ENCODE peak calls at places on chromosomes 6 and 20, in four cellular contexts. One of them, this sample, is unnamed.

GRCh38 chr6:43910638-43911353 is 140.8 kb downstream of the VEGFA start:
- DNase-seq in natural killer cell: no peak
- DNase-seq in cardiac muscle cell: no peak
- DNase-seq in adrenal gland: no peak
- DNase-seq in this sample: peak

GRCh38 chr6:121260651-121261102 is 73.6 kb downstream of the TBC1D32 start:
- DNase-seq in natural killer cell: no peak
- DNase-seq in cardiac muscle cell: no peak
- DNase-seq in adrenal gland: no peak
- DNase-seq in this sample: peak

GRCh38 chr6:3634417-3634816 is 117.1 kb downstream of the PXDC1 start:
- DNase-seq in natural killer cell: no peak
- DNase-seq in cardiac muscle cell: no peak
- DNase-seq in adrenal gland: no peak
- DNase-seq in this sample: peak

GRCh38 chr6:134848076-134848475 is 101.8 kb downstream of the ALDH8A1 start:
- DNase-seq in natural killer cell: no peak
- DNase-seq in cardiac muscle cell: no peak
- DNase-seq in adrenal gland: no peak
- DNase-seq in this sample: no peak

GRCh38 chr6:73586416-73586974 is 65.7 kb upstream of the EEF1A1 start:
- DNase-seq in natural killer cell: no peak
- DNase-seq in cardiac muscle cell: no peak
- DNase-seq in adrenal gland: peak
- DNase-seq in this sample: peak

GRCh38 chr6:143150291-143150690 is 89.6 kb downstream of the AIG1 start:
- DNase-seq in natural killer cell: no peak
- DNase-seq in cardiac muscle cell: no peak
- DNase-seq in adrenal gland: no peak
- DNase-seq in this sample: peak

GRCh38 chr6:158803733-158804143 is 15.4 kb downstream of the EZR start:
- DNase-seq in natural killer cell: peak
- DNase-seq in cardiac muscle cell: no peak
- DNase-seq in adrenal gland: no peak
- DNase-seq in this sample: peak

GRCh38 chr20:40564997-40565680 is 123.9 kb downstream of the MAFB start:
- DNase-seq in natural killer cell: no peak
- DNase-seq in cardiac muscle cell: no peak
- DNase-seq in adrenal gland: no peak
- DNase-seq in this sample: peak

GRCh38 chr20:17871181-17871580 is 97.4 kb downstream of the SNX5 start:
- DNase-seq in natural killer cell: no peak
- DNase-seq in cardiac muscle cell: no peak
- DNase-seq in adrenal gland: no peak
- DNase-seq in this sample: peak

GRCh38 chr6:127058027-127058426 is 60.4 kb upstream of the RSPO3 start:
- DNase-seq in natural killer cell: no peak
- DNase-seq in cardiac muscle cell: no peak
- DNase-seq in adrenal gland: no peak
- DNase-seq in this sample: no peak

GRCh38 chr6:142737368-142738060 is 207.5 kb downstream of the HIVEP2 start:
- DNase-seq in natural killer cell: no peak
- DNase-seq in cardiac muscle cell: no peak
- DNase-seq in adrenal gland: no peak
- DNase-seq in this sample: peak

GRCh38 chr6:12132351-12133222 is 120.5 kb downstream of the HIVEP1 start:
- DNase-seq in natural killer cell: no peak
- DNase-seq in cardiac muscle cell: no peak
- DNase-seq in adrenal gland: no peak
- DNase-seq in this sample: peak

GRCh38 chr6:16288163-16288562 is 49.8 kb downstream of the GMPR start:
- DNase-seq in natural killer cell: no peak
- DNase-seq in cardiac muscle cell: no peak
- DNase-seq in adrenal gland: no peak
- DNase-seq in this sample: no peak

GRCh38 chr6:128712898-128713297 is 170.0 kb upstream of the LAMA2 start:
- DNase-seq in natural killer cell: no peak
- DNase-seq in cardiac muscle cell: peak
- DNase-seq in adrenal gland: no peak
- DNase-seq in this sample: no peak

DNA sequence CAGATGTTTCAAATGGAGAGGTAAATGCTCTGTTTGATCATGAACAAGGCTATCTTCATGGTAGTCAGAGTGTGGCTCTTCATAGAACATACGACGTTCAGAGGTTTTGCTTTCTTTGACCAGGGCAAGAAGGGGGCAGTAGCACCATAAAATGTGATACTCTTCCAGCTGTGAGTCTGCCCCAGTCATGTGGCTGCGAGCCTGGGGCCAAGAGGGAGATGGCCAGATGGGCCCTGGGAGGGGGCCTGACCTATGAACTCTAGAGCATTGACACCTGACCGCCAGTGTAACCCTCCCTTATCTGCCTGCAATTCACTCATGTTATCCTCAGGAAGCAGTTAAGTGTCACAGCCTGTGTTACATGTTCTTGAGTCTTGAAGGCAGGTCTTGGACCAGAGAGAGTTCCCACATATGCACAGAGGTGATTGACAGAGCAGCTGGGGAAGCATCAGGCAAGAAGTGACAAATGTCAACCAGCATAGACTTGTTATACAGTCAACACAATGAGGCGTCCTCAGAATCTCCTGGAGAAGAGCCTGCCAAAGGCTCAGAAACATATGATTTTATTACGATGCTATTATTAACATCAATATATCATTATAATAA is 55.0 kb downstream of the SCML4 start:
- DNase-seq in natural killer cell: no peak
- DNase-seq in cardiac muscle cell: peak
- DNase-seq in adrenal gland: no peak
- DNase-seq in this sample: no peak
- TF ChIP-seq CTCF in natural killer cell: no peak
- TF ChIP-seq CTCF in cardiac muscle cell: no peak
- TF ChIP-seq CTCF in adrenal gland: no peak
- TF ChIP-seq CTCF in this sample: no peak

GRCh38 chr6:701696-702479 is 8.9 kb upstream of the EXOC2 start:
- DNase-seq in natural killer cell: no peak
- DNase-seq in cardiac muscle cell: no peak
- DNase-seq in adrenal gland: no peak
- DNase-seq in this sample: no peak
- TF ChIP-seq CTCF in natural killer cell: no peak
- TF ChIP-seq CTCF in cardiac muscle cell: peak
- TF ChIP-seq CTCF in adrenal gland: no peak
- TF ChIP-seq CTCF in this sample: no peak

DNA sequence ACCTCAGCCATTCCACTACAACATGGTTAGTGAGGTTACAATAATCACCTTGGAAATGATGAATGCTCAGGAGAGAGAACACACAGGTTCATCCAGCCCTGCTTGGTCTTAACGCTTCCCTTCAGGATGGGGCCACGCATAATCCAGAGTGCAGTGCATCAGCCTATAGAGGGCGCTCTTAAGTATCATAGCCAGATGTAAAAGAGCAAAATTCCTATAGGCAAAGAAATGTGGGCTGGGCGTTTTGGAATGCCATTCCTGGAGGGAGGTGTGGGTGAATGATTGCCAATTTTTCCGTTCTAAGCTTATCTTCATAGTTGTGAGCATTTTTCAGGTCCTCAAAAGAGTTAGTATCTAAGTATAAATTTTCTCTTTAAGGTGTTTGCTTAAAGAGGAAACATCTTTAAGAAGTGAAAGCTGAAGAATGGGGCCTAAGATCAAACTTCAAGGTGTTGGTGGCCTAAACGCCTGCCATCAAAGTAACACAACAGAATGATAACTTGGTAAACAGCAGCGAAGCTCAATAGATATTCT is 1.8 kb downstream of the RIPOR2 start:
- DNase-seq in natural killer cell: no peak
- DNase-seq in cardiac muscle cell: peak
- DNase-seq in adrenal gland: no peak
- DNase-seq in this sample: no peak
- TF ChIP-seq CTCF in natural killer cell: peak
- TF ChIP-seq CTCF in cardiac muscle cell: peak
- TF ChIP-seq CTCF in adrenal gland: no peak
- TF ChIP-seq CTCF in this sample: peak

GRCh38 chr20:37095609-37096414 is at the start of gene RBL1:
- DNase-seq in natural killer cell: peak
- DNase-seq in cardiac muscle cell: peak
- DNase-seq in adrenal gland: peak
- DNase-seq in this sample: peak
- TF ChIP-seq CTCF in natural killer cell: no peak
- TF ChIP-seq CTCF in cardiac muscle cell: peak
- TF ChIP-seq CTCF in adrenal gland: peak
- TF ChIP-seq CTCF in this sample: peak

GRCh38 chr20:44648579-44648978 is 2.9 kb downstream of the ADA start:
- DNase-seq in natural killer cell: no peak
- DNase-seq in cardiac muscle cell: peak
- DNase-seq in adrenal gland: no peak
- DNase-seq in this sample: no peak
- TF ChIP-seq CTCF in natural killer cell: no peak
- TF ChIP-seq CTCF in cardiac muscle cell: no peak
- TF ChIP-seq CTCF in adrenal gland: no peak
- TF ChIP-seq CTCF in this sample: no peak

DNA sequence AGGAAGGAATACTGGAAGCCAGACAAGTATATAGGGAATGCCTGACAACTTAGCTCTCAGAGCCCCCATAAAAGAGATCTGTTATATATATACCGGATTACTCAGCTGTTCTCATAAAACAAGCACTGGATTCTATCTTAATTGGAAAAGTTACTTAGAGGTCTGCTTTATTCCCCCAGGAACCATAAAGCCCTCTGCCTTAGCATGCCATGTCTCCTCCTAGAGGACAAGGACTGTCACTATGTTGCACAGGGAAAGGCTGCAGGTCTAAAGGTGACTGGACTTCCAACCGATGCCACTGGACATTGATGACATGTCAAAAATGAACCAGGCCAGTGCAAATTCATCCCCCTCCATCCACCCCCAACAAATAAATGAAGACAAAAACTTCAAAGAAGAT is 6.4 kb downstream of the EXOC2 start:
- DNase-seq in natural killer cell: no peak
- DNase-seq in cardiac muscle cell: peak
- DNase-seq in adrenal gland: no peak
- DNase-seq in this sample: no peak
- TF ChIP-seq CTCF in natural killer cell: no peak
- TF ChIP-seq CTCF in cardiac muscle cell: peak
- TF ChIP-seq CTCF in adrenal gland: no peak
- TF ChIP-seq CTCF in this sample: peak